ENCODE peak calls at places on chromosome 6, in six cellular contexts. One of them, this sample, is unnamed.

GRCh38 chr6:18400831-18401446 is 13.8 kb downstream of the RNF144B start:
- DNase-seq in progenitor cell of endocrine pancreas: no peak
- DNase-seq in fibroblast of pulmonary artery: no peak
- DNase-seq in GM12865: peak; percentile 72
- DNase-seq in heart right ventricle: no peak
- DNase-seq in AG09309: no peak
- DNase-seq in this sample: no peak

GRCh38 chr6:99613398-99613704 is 6.7 kb downstream of the PRDM13 start:
- DNase-seq in fibroblast of pulmonary artery: peak; percentile 35
- DNase-seq in GM12865: peak; percentile 83
- DNase-seq in AG09309: no peak
- DNase-seq in progenitor cell of endocrine pancreas: no peak
- DNase-seq in heart right ventricle: no peak
- DNase-seq in this sample: no peak

GRCh38 chr6:125811259-125811658 is 20.5 kb downstream of the NCOA7 start:
- DNase-seq in AG09309: no peak
- DNase-seq in GM12865: no peak
- DNase-seq in progenitor cell of endocrine pancreas: no peak
- DNase-seq in fibroblast of pulmonary artery: no peak
- DNase-seq in heart right ventricle: no peak
- DNase-seq in this sample: no peak

GRCh38 chr6:129812145-129812777 is 48.9 kb downstream of the TMEM244 start:
- DNase-seq in progenitor cell of endocrine pancreas: no peak
- DNase-seq in GM12865: no peak
- DNase-seq in heart right ventricle: no peak
- DNase-seq in fibroblast of pulmonary artery: peak; percentile 4
- DNase-seq in AG09309: no peak
- DNase-seq in this sample: no peak

GRCh38 chr6:150079604-150080003 is 10.7 kb upstream of the ULBP3 start:
- DNase-seq in heart right ventricle: no peak
- DNase-seq in AG09309: no peak
- DNase-seq in progenitor cell of endocrine pancreas: no peak
- DNase-seq in fibroblast of pulmonary artery: no peak
- DNase-seq in GM12865: no peak
- DNase-seq in this sample: no peak

GRCh38 chr6:41371992-41372525 is 36.7 kb downstream of the NCR2 start:
- DNase-seq in GM12865: no peak
- DNase-seq in heart right ventricle: no peak
- DNase-seq in fibroblast of pulmonary artery: peak; percentile 17
- DNase-seq in progenitor cell of endocrine pancreas: no peak
- DNase-seq in AG09309: no peak
- DNase-seq in this sample: peak; percentile 68

GRCh38 chr6:68975064-68975463 is 340.0 kb downstream of the ADGRB3 start:
- DNase-seq in GM12865: no peak
- DNase-seq in progenitor cell of endocrine pancreas: no peak
- DNase-seq in fibroblast of pulmonary artery: peak; percentile 30
- DNase-seq in AG09309: no peak
- DNase-seq in heart right ventricle: peak; percentile 27
- DNase-seq in this sample: no peak

GRCh38 chr6:41257369-41258195 is 28.9 kb downstream of the TREM1 start:
- DNase-seq in fibroblast of pulmonary artery: peak; percentile 85
- DNase-seq in GM12865: no peak
- DNase-seq in heart right ventricle: peak; percentile 16
- DNase-seq in AG09309: peak; percentile 53
- DNase-seq in progenitor cell of endocrine pancreas: no peak
- DNase-seq in this sample: peak; percentile 91

GRCh38 chr6:80143312-80143960 is 37.0 kb downstream of the BCKDHB start:
- DNase-seq in GM12865: no peak
- DNase-seq in progenitor cell of endocrine pancreas: no peak
- DNase-seq in fibroblast of pulmonary artery: peak; percentile 95
- DNase-seq in heart right ventricle: peak; percentile 62
- DNase-seq in AG09309: peak; percentile 68
- DNase-seq in this sample: no peak

GRCh38 chr6:137813308-137813707 is 53.8 kb upstream of the TNFAIP3 start:
- DNase-seq in GM12865: peak; percentile 29
- DNase-seq in progenitor cell of endocrine pancreas: no peak
- DNase-seq in heart right ventricle: no peak
- DNase-seq in AG09309: no peak
- DNase-seq in fibroblast of pulmonary artery: no peak
- DNase-seq in this sample: no peak

GRCh38 chr6:7974932-7975763 is 64.6 kb upstream of the TXNDC5 start:
- DNase-seq in AG09309: peak; percentile 96
- DNase-seq in heart right ventricle: peak; percentile 87
- DNase-seq in GM12865: peak; percentile 28
- DNase-seq in fibroblast of pulmonary artery: peak; percentile 100
- DNase-seq in progenitor cell of endocrine pancreas: no peak
- DNase-seq in this sample: no peak

GRCh38 chr6:27863962-27864905 is 48.0 kb downstream of the OR2B2 start:
- DNase-seq in GM12865: peak; percentile 55
- DNase-seq in AG09309: no peak
- DNase-seq in heart right ventricle: no peak
- DNase-seq in fibroblast of pulmonary artery: peak; percentile 29
- DNase-seq in progenitor cell of endocrine pancreas: no peak
- DNase-seq in this sample: no peak

GRCh38 chr6:6712979-6713514 is 124.5 kb downstream of the LY86 start:
- DNase-seq in heart right ventricle: no peak
- DNase-seq in AG09309: no peak
- DNase-seq in fibroblast of pulmonary artery: no peak
- DNase-seq in progenitor cell of endocrine pancreas: no peak
- DNase-seq in GM12865: peak; percentile 45
- DNase-seq in this sample: no peak

GRCh38 chr6:35498407-35499045 is 1.6 kb upstream of the TEAD3 start:
- DNase-seq in AG09309: no peak
- DNase-seq in progenitor cell of endocrine pancreas: no peak
- DNase-seq in fibroblast of pulmonary artery: no peak
- DNase-seq in heart right ventricle: no peak
- DNase-seq in GM12865: no peak
- DNase-seq in this sample: no peak

GRCh38 chr6:163533443-163533842 is 118.9 kb downstream of the QKI start:
- DNase-seq in fibroblast of pulmonary artery: peak; percentile 93
- DNase-seq in AG09309: peak; percentile 71
- DNase-seq in progenitor cell of endocrine pancreas: no peak
- DNase-seq in GM12865: no peak
- DNase-seq in heart right ventricle: no peak
- DNase-seq in this sample: no peak

GRCh38 chr6:140494321-140495085 is 1120.1 kb upstream of the CITED2 start:
- DNase-seq in AG09309: no peak
- DNase-seq in heart right ventricle: no peak
- DNase-seq in GM12865: no peak
- DNase-seq in progenitor cell of endocrine pancreas: no peak
- DNase-seq in fibroblast of pulmonary artery: no peak
- DNase-seq in this sample: no peak

GRCh38 chr6:167680605-167681149 is 146.0 kb upstream of the AFDN start:
- DNase-seq in GM12865: no peak
- DNase-seq in heart right ventricle: no peak
- DNase-seq in progenitor cell of endocrine pancreas: no peak
- DNase-seq in AG09309: no peak
- DNase-seq in fibroblast of pulmonary artery: no peak
- DNase-seq in this sample: no peak

GRCh38 chr6:144581807-144582537 is 296.8 kb downstream of the UTRN start:
- DNase-seq in heart right ventricle: peak; percentile 8
- DNase-seq in AG09309: no peak
- DNase-seq in fibroblast of pulmonary artery: peak; percentile 50
- DNase-seq in progenitor cell of endocrine pancreas: no peak
- DNase-seq in GM12865: peak; percentile 28
- DNase-seq in this sample: no peak

GRCh38 chr6:142686719-142686996 is 258.3 kb downstream of the HIVEP2 start:
- DNase-seq in fibroblast of pulmonary artery: no peak
- DNase-seq in AG09309: no peak
- DNase-seq in heart right ventricle: no peak
- DNase-seq in progenitor cell of endocrine pancreas: no peak
- DNase-seq in GM12865: no peak
- DNase-seq in this sample: no peak

GRCh38 chr6:21752054-21752811 is 158.7 kb downstream of the SOX4 start:
- DNase-seq in heart right ventricle: no peak
- DNase-seq in progenitor cell of endocrine pancreas: no peak
- DNase-seq in fibroblast of pulmonary artery: no peak
- DNase-seq in GM12865: no peak
- DNase-seq in AG09309: no peak
- DNase-seq in this sample: peak; percentile 5

GRCh38 chr6:63496388-63496804 is 75.9 kb upstream of the LOC128125822 start:
- DNase-seq in fibroblast of pulmonary artery: no peak
- DNase-seq in heart right ventricle: no peak
- DNase-seq in AG09309: no peak
- DNase-seq in GM12865: no peak
- DNase-seq in progenitor cell of endocrine pancreas: no peak
- DNase-seq in this sample: no peak

GRCh38 chr6:149166747-149167146 is 150.8 kb upstream of the TAB2 start:
- DNase-seq in fibroblast of pulmonary artery: peak; percentile 35
- DNase-seq in progenitor cell of endocrine pancreas: no peak
- DNase-seq in heart right ventricle: no peak
- DNase-seq in GM12865: no peak
- DNase-seq in AG09309: no peak
- DNase-seq in this sample: no peak

GRCh38 chr6:156589281-156589680 is 187.9 kb upstream of the ARID1B start:
- DNase-seq in fibroblast of pulmonary artery: peak; percentile 46
- DNase-seq in GM12865: no peak
- DNase-seq in heart right ventricle: no peak
- DNase-seq in progenitor cell of endocrine pancreas: no peak
- DNase-seq in AG09309: peak; percentile 53
- DNase-seq in this sample: peak; percentile 17

GRCh38 chr6:89952361-89952680 is 58.1 kb downstream of the GJA10 start:
- DNase-seq in GM12865: no peak
- DNase-seq in AG09309: no peak
- DNase-seq in heart right ventricle: no peak
- DNase-seq in progenitor cell of endocrine pancreas: no peak
- DNase-seq in fibroblast of pulmonary artery: no peak
- DNase-seq in this sample: no peak

GRCh38 chr6:123570813-123571684 is 65.7 kb downstream of the TRDN start:
- DNase-seq in AG09309: no peak
- DNase-seq in heart right ventricle: no peak
- DNase-seq in GM12865: no peak
- DNase-seq in progenitor cell of endocrine pancreas: no peak
- DNase-seq in fibroblast of pulmonary artery: no peak
- DNase-seq in this sample: no peak

DNA sequence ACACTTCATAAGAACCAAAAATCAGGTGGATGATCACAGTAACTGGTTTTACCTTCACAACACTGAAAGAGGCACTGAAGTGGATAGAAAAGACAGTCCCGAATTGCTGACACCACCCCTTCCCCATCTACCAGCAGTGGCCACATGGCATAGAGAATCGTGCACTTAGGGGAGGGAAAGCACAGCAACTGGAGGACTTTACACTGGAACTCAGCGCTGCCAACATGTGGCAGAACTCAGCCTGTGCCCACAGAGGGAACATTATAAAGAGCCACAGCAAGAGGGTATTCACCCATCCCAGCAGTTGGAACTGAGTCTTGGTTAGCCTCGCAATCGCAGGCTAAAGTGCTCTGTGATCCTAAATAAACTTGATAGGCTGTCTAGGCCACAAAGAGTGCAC is 6.5 kb upstream of the KIAA1586 start:
- DNase-seq in heart right ventricle: no peak
- DNase-seq in progenitor cell of endocrine pancreas: no peak
- DNase-seq in fibroblast of pulmonary artery: no peak
- DNase-seq in AG09309: no peak
- DNase-seq in GM12865: peak; percentile 15
- DNase-seq in this sample: no peak
- TF ChIP-seq CTCF in heart right ventricle: no peak
- TF ChIP-seq CTCF in progenitor cell of endocrine pancreas: no peak
- TF ChIP-seq CTCF in fibroblast of pulmonary artery: peak; percentile 9
- TF ChIP-seq CTCF in AG09309: no peak
- TF ChIP-seq CTCF in GM12865: no peak
- TF ChIP-seq CTCF in this sample: no peak

GRCh38 chr6:132768051-132768517 is 10.4 kb upstream of the VNN2 start:
- DNase-seq in fibroblast of pulmonary artery: peak; percentile 16
- DNase-seq in AG09309: no peak
- DNase-seq in progenitor cell of endocrine pancreas: peak; percentile 9
- DNase-seq in heart right ventricle: peak; percentile 25
- DNase-seq in GM12865: peak; percentile 72
- DNase-seq in this sample: no peak
- TF ChIP-seq CTCF in fibroblast of pulmonary artery: peak; percentile 19
- TF ChIP-seq CTCF in AG09309: peak; percentile 19
- TF ChIP-seq CTCF in progenitor cell of endocrine pancreas: peak; percentile 67
- TF ChIP-seq CTCF in heart right ventricle: no peak
- TF ChIP-seq CTCF in GM12865: peak; percentile 58
- TF ChIP-seq CTCF in this sample: peak; percentile 17

GRCh38 chr6:14324042-14324441 is 206.5 kb downstream of the CD83 start:
- DNase-seq in AG09309: no peak
- DNase-seq in heart right ventricle: no peak
- DNase-seq in progenitor cell of endocrine pancreas: no peak
- DNase-seq in fibroblast of pulmonary artery: no peak
- DNase-seq in GM12865: no peak
- DNase-seq in this sample: no peak

GRCh38 chr6:14322841-14323240 is 205.3 kb downstream of the CD83 start:
- DNase-seq in AG09309: no peak
- DNase-seq in fibroblast of pulmonary artery: no peak
- DNase-seq in progenitor cell of endocrine pancreas: no peak
- DNase-seq in GM12865: no peak
- DNase-seq in heart right ventricle: no peak
- DNase-seq in this sample: no peak

GRCh38 chr6:14317616-14318015 is 200.0 kb downstream of the CD83 start:
- DNase-seq in heart right ventricle: no peak
- DNase-seq in GM12865: no peak
- DNase-seq in progenitor cell of endocrine pancreas: no peak
- DNase-seq in AG09309: no peak
- DNase-seq in fibroblast of pulmonary artery: no peak
- DNase-seq in this sample: no peak

GRCh38 chr6:14320342-14320741 is 202.8 kb downstream of the CD83 start:
- DNase-seq in GM12865: no peak
- DNase-seq in AG09309: no peak
- DNase-seq in progenitor cell of endocrine pancreas: no peak
- DNase-seq in fibroblast of pulmonary artery: no peak
- DNase-seq in heart right ventricle: no peak
- DNase-seq in this sample: no peak

DNA sequence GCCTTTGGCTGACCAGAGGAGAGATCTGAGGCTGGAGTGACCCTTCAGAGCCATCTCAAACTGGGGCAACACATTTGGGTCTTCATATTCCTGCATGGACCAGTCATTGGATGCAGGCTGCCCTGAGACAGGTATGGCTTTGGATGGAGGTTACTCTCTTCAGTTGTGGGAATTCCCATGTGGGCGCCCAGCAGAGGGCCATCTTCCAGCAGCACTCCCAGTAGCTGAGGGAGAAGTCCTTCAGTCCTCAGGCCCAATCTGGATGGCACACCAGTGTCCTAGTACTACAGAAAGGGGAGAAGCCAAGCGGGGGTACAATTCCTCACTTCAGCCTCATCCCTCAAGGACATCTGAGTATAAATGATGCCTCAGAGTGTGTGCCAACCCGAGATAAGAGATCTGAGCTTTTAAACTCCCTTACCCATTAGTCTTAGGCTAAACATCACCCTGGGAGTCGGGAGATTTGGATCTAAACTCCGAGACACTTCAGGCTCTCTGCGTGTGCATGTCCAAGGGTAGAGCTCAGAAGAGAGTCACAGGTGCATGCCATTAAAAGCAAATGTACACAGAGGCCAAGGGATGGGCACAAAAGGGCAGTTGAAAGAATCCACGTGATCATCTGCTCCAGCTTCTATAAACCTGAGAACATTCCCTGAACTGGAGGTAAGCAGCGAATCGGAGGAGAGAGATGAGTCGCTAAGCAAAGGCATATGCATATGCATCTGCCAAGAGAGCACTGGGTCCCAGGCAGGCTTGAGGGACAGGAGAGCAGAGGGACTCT is 204.6 kb downstream of the CD83 start:
- DNase-seq in progenitor cell of endocrine pancreas: no peak
- DNase-seq in heart right ventricle: no peak
- DNase-seq in fibroblast of pulmonary artery: no peak
- DNase-seq in AG09309: no peak
- DNase-seq in GM12865: no peak
- DNase-seq in this sample: no peak
- TF ChIP-seq CTCF in progenitor cell of endocrine pancreas: no peak
- TF ChIP-seq CTCF in heart right ventricle: no peak
- TF ChIP-seq CTCF in fibroblast of pulmonary artery: peak; percentile 7
- TF ChIP-seq CTCF in AG09309: peak; percentile 24
- TF ChIP-seq CTCF in GM12865: no peak
- TF ChIP-seq CTCF in this sample: peak; percentile 11

GRCh38 chr6:36752187-36752885 is 54.7 kb downstream of the RAB44 start:
- DNase-seq in fibroblast of pulmonary artery: no peak
- DNase-seq in GM12865: peak; percentile 36
- DNase-seq in progenitor cell of endocrine pancreas: no peak
- DNase-seq in heart right ventricle: no peak
- DNase-seq in AG09309: no peak
- DNase-seq in this sample: no peak
- TF ChIP-seq CTCF in fibroblast of pulmonary artery: no peak
- TF ChIP-seq CTCF in GM12865: no peak
- TF ChIP-seq CTCF in progenitor cell of endocrine pancreas: no peak
- TF ChIP-seq CTCF in heart right ventricle: no peak
- TF ChIP-seq CTCF in AG09309: no peak
- TF ChIP-seq CTCF in this sample: no peak